ENCODE peak calls at places on chromosomes 2 and 18, in four cellular contexts. G is HepG2, T is A549, U is K562. Z is an unnamed sample.
A peak's percentile ranks its signal among the peaks of the same experiment; 100 is the strongest.

GRCh38 chr2:39432701-39433100 is 4.4 kb downstream of the MAP4K3 start:
- DNase-seq in U (no peak), G (no peak), T (no peak), Z (no peak)

GRCh38 chr2:23905155-23905554 is 21.8 kb downstream of the ATAD2B start:
- DNase-seq in T (no peak), G (peak; percentile 17), U (no peak), Z (no peak)

GRCh38 chr2:239122711-239123110 is 274.8 kb downstream of the TWIST2 start:
- DNase-seq in T (no peak), U (no peak), G (no peak), Z (no peak)

GRCh38 chr18:49279041-49279440 is 181.4 kb downstream of the DYM start:
- DNase-seq in U (no peak), G (no peak), T (no peak), Z (no peak)

GRCh38 chr2:201118957-201119848 is 3.2 kb downstream of the CFLAR start:
- DNase-seq in T (no peak), U (no peak), G (no peak), Z (no peak)

GRCh38 chr2:120991401-120991800 is 255.7 kb downstream of the GLI2 start:
- DNase-seq in U (no peak), T (no peak), G (no peak), Z (no peak)

GRCh38 chr2:182426082-182426914 is 538 bp downstream of the PDE1A start:
- DNase-seq in T (no peak), U (no peak), G (no peak), Z (no peak)

GRCh38 chr2:156321243-156321904 is 11.1 kb downstream of the NR4A2 start:
- DNase-seq in G (no peak), T (no peak), U (no peak), Z (no peak)

GRCh38 chr18:46243673-46244072 is 139.5 kb downstream of the HAUS1 start:
- DNase-seq in U (no peak), G (no peak), T (no peak), Z (no peak)

GRCh38 chr18:13628211-13628610 is 98.1 kb downstream of the FAM210A start:
- DNase-seq in U (no peak), G (no peak), T (no peak), Z (no peak)

GRCh38 chr18:26468931-26469340 is 79.4 kb downstream of the KCTD1 start:
- DNase-seq in T (peak; percentile 65), G (peak; percentile 36), U (peak; percentile 60), Z (no peak)

GRCh38 chr2:232455426-232456255 is at the start of gene ALPI:
- DNase-seq in G (no peak), U (peak; percentile 30), T (no peak), Z (no peak)

GRCh38 chr2:204360218-204361007 is 184.9 kb upstream of the PARD3B start:
- DNase-seq in U (no peak), G (no peak), T (no peak), Z (no peak)

GRCh38 chr2:163774862-163775261 is 39.1 kb upstream of the FIGN start:
- DNase-seq in T (peak; percentile 68), U (no peak), G (no peak), Z (no peak)

GRCh38 chr2:230018153-230018552 is 50.6 kb downstream of the SLC16A14 start:
- DNase-seq in U (no peak), G (no peak), T (peak; percentile 18), Z (no peak)

GRCh38 chr2:9178905-9179571 is 27.6 kb upstream of the ASAP2 start:
- DNase-seq in G (peak; percentile 93), U (no peak), T (peak; percentile 26), Z (peak; percentile 17)

GRCh38 chr2:240868286-240869108 is at the start of gene AGXT:
- DNase-seq in U (no peak), G (peak; percentile 71), T (no peak), Z (no peak)

GRCh38 chr18:49304746-49305145 is 155.7 kb downstream of the DYM start:
- DNase-seq in T (no peak), U (no peak), G (no peak), Z (no peak)

GRCh38 chr2:113157108-113157896 is 16.5 kb upstream of the PSD4 start:
- DNase-seq in U (peak; percentile 72), T (no peak), G (no peak), Z (no peak)

GRCh38 chr18:50194623-50195532 is at the start of gene MYO5B:
- DNase-seq in U (peak; percentile 81), T (peak; percentile 7), G (peak; percentile 63), Z (no peak)

GRCh38 chr18:13811993-13812392 is 12.0 kb upstream of the MC5R start:
- DNase-seq in G (peak; percentile 10), T (peak; percentile 18), U (peak; percentile 19), Z (no peak)

GRCh38 chr18:24138884-24139616 is at the start of gene CABYR:
- DNase-seq in G (peak; percentile 9), T (peak; percentile 91), U (no peak), Z (peak; percentile 12)

GRCh38 chr18:32337347-32337746 is 133.3 kb downstream of the GAREM1 start:
- DNase-seq in U (no peak), G (no peak), T (no peak), Z (no peak)

GRCh38 chr18:32332708-32333107 is 138.0 kb downstream of the GAREM1 start:
- DNase-seq in U (no peak), G (no peak), T (no peak), Z (no peak)

GRCh38 chr18:32339062-32339461 is 131.6 kb downstream of the GAREM1 start:
- DNase-seq in T (no peak), U (no peak), G (no peak), Z (no peak)

GRCh38 chr18:32333781-32334180 is 136.9 kb downstream of the GAREM1 start:
- DNase-seq in U (no peak), G (no peak), T (no peak), Z (no peak)

GRCh38 chr18:32337821-32338220 is 132.9 kb downstream of the GAREM1 start:
- DNase-seq in G (no peak), U (no peak), T (no peak), Z (no peak)
- TF ChIP-seq HDAC2 in G (no peak), U (no peak), T (no peak), Z (no peak)

GRCh38 chr18:62509779-62510178 is 13.0 kb upstream of the ZCCHC2 start:
- DNase-seq in G (peak; percentile 76), T (no peak), U (no peak), Z (no peak)
- TF ChIP-seq REST in G (no peak), T (no peak), U (no peak), Z (no peak)

DNA sequence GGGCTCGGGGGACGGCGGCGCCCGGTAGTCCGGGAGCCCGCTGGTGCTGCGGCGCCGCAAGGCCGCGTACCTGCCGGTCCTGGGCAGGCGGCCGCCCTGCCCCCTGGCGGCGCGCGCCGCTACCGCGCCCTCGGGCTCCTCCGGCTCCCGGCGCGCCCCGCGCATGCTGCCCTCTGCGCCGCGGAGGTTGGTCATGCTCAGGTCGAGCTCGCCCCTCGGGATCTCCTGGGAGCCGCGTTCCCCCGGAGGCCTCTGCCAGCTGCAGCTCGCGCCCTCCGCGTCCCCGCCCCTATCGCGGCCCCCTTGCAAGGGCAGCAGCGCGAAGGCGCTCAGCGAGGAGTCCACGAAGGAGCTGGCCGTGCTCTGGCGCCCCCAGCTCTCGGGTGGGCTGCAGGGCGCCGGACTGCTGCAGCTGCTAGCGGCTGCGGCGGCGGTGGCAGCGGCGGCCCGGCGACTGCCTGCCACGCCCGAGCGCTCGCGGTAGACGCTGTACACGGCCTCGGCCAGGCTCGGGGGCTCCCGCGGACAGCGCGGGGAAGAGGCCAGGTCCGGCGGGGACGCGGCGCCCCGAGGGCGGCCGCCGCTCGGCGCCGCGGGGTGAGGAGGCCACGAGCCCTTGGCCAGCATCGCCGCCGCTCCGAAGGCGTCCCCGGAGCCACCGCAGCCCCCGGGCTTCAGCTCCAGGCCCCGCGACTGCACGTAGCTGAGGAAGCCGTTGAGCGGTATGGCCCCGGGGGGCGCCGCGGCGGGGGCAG is 4.5 kb downstream of the TMEM200C start:
- DNase-seq in U (no peak), G (peak; percentile 11), T (peak; percentile 29), Z (no peak)
- TF ChIP-seq HDAC2 in U (no peak), G (no peak), T (no peak), Z (no peak)

GRCh38 chr2:151049746-151050145 is 211.9 kb downstream of the RBM43 start:
- DNase-seq in U (no peak), G (peak; percentile 32), T (peak; percentile 5), Z (no peak)
- TF ChIP-seq REST in U (no peak), G (no peak), T (no peak), Z (no peak)

DNA sequence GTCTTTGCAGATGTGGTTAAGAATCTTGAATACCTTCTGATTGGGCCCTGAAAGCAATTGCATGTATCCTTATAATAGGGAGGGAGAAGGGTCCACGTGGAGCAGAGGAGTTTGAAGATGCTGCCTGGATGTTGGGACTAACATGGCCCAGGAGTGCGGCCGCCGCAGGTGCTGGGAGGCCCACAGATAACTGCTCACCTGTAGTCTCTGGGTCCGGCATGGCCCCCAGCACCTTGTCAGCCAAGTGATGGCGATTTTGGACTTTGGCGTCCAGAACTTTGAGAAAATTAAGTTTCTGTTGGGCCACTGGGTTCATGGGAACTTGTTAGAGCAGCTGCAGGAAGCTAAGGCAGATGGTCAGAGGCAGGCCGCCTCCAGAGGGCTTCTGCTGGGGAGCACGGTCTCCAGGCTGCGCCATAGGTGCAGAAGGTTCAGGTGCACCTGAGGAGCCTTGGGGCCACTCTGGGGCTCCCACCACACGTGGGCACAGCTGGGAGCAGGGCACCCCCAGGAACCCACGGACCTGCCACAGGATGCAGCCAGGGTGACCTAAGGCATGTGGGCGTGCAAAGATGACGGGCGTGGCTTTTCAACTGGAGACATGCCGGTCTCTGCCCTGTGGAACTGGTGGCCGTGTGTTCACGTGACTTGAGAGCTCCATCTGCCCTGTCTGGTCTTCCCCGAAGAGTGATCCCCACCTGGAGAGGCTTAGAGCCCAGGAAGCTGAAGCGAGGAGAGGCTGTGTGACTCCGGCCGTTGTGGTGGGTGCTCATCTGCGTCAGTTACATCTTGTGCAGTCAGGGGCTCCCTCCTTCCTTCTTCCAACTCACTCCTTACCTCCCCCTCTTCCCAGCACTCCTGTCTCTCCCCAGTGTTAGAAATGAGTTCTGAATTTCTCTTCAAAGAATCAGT is 277.3 kb downstream of the AGAP1 start:
- DNase-seq in G (no peak), T (no peak), U (no peak), Z (no peak)
- TF ChIP-seq HDAC2 in G (no peak), T (no peak), U (no peak), Z (no peak)